ENCODE peak calls at places on chromosomes 1 and 21, in nine cellular contexts. S, O, M, A, T, U, W, N and X are unnamed samples.

GRCh38 chr1:241408170-241408569 is 51.2 kb upstream of the RGS7 start:
- DNase-seq in S (no peak), O (peak), M (peak), A (peak), T (peak), U (no peak), W (no peak), N (no peak), X (no peak)

GRCh38 chr1:168472244-168472643 is 71.6 kb downstream of the XCL2 start:
- DNase-seq in S (no peak), O (no peak), M (no peak), A (no peak), T (no peak), U (no peak), W (no peak), N (no peak), X (no peak)

GRCh38 chr1:161792740-161793139 is 26.6 kb downstream of the ATF6 start:
- DNase-seq in S (no peak), O (peak), M (peak), A (peak), T (peak), U (no peak), W (no peak), N (no peak), X (no peak)

GRCh38 chr1:10803971-10804820 is 7.8 kb upstream of the CASZ1 start:
- DNase-seq in S (no peak), O (no peak), M (no peak), A (no peak), T (no peak), U (peak), W (no peak), N (peak), X (no peak)

GRCh38 chr1:185652348-185652747 is 81.8 kb upstream of the HMCN1 start:
- DNase-seq in S (no peak), O (peak), M (peak), A (no peak), T (no peak), U (no peak), W (no peak), N (no peak), X (no peak)

GRCh38 chr1:160045653-160046052 is 13.9 kb upstream of the PIGM start:
- DNase-seq in S (no peak), O (no peak), M (no peak), A (no peak), T (no peak), U (no peak), W (no peak), N (no peak), X (no peak)

GRCh38 chr1:51541313-51542050 is 22.4 kb upstream of the EPS15 start:
- DNase-seq in S (no peak), O (peak), M (no peak), A (no peak), T (no peak), U (no peak), W (no peak), N (no peak), X (no peak)

GRCh38 chr21:45586289-45586858 is 44.1 kb upstream of the SLC19A1 start:
- DNase-seq in S (no peak), O (no peak), M (no peak), A (no peak), T (no peak), U (no peak), W (no peak), N (no peak), X (no peak)

GRCh38 chr1:22380024-22380785 is 71.4 kb upstream of the ZBTB40 start:
- DNase-seq in S (no peak), O (peak), M (peak), A (no peak), T (no peak), U (no peak), W (no peak), N (no peak), X (no peak)

GRCh38 chr1:19250629-19251304 is 557 bp downstream of the EMC1 start:
- DNase-seq in S (no peak), O (no peak), M (peak), A (no peak), T (peak), U (no peak), W (no peak), N (no peak), X (no peak)

GRCh38 chr1:19342077-19342775 is 30.1 kb downstream of the SLC66A1 start:
- DNase-seq in S (no peak), O (peak), M (no peak), A (no peak), T (no peak), U (no peak), W (no peak), N (no peak), X (no peak)

GRCh38 chr1:117794073-117794472 is 135.3 kb downstream of the GDAP2 start:
- DNase-seq in S (no peak), O (peak), M (no peak), A (peak), T (peak), U (no peak), W (no peak), N (no peak), X (no peak)

GRCh38 chr1:198679535-198680173 is 40.8 kb downstream of the PTPRC start:
- DNase-seq in S (no peak), O (no peak), M (no peak), A (no peak), T (no peak), U (no peak), W (no peak), N (peak), X (no peak)

GRCh38 chr1:198678901-198679329 is 40.1 kb downstream of the PTPRC start:
- DNase-seq in S (no peak), O (no peak), M (no peak), A (no peak), T (no peak), U (no peak), W (no peak), N (no peak), X (no peak)

GRCh38 chr1:198680174-198680871 is 41.5 kb downstream of the PTPRC start:
- DNase-seq in S (no peak), O (no peak), M (no peak), A (no peak), T (no peak), U (no peak), W (peak), N (no peak), X (no peak)

GRCh38 chr1:198677027-198677426 is 38.2 kb downstream of the PTPRC start:
- DNase-seq in S (no peak), O (no peak), M (no peak), A (no peak), T (no peak), U (no peak), W (no peak), N (no peak), X (no peak)

DNA sequence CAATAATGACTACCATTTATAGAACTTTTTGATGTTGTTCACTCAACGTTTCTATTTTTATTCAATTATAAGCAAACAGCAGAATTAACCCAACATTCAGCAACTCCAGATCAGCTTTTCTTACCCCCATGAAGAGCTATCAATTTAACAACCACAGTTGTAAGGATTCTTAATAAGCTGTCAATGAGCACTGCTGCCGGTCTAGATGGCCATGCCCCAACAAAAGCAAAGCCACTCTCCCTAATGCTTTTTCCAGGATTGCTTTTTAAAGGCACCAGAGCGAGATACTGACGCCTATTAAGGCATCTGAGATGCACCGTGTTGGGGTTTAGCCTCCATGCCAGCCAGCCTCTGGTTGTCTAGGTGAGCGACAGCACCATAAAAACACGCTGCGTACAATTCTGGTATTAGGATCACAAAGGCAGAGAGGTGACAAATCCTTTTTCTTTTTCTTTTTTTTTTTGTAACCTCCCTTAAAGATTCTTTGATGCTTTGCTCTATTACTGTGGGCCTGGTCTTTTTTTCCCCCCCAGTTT is 39.5 kb downstream of the PTPRC start:
- DNase-seq in S (no peak), O (no peak), M (no peak), A (no peak), T (no peak), U (no peak), W (no peak), N (no peak), X (no peak)
- H3K4me3 ChIP-seq in S (no peak), O (no peak), M (no peak), A (no peak), T (no peak), U (no peak), W (no peak), N (no peak), X (no peak)

DNA sequence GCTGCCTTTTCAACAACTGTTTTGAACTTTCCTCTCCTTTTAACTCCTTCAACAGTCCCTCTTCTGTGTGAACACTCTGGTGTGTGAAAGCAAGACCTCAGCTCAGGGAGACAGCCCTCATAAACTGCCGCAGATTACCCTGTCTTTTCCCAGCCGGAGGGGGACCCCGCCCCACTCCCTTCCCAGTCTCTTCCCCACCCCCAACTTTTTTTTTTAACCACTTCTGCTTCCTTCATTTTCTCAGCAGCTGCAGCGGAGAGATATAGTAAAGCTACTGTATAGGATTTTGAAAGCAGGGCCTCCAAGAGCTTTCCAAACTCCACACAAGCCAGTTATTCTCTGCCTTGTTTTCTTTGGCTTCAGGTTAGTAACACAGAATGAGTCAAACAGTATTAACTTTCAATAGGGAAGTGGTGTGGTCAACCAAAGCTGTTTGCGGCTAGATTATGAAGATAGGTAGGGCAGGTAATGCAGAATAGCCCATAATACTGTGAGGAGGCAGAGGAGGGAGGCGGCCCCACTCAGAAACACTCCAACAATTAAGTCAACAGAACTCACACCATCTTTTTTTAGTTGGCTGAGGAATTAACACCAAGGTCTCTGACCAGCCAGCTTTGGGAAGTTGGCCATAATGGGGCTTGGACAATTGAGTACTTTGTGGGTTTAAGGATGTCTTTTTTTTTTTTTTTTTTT is 176.9 kb downstream of the CLIC6 start:
- DNase-seq in S (no peak), O (peak), M (no peak), A (peak), T (peak), U (peak), W (no peak), N (no peak), X (no peak)
- H3K4me3 ChIP-seq in S (no peak), O (no peak), M (no peak), A (no peak), T (peak), U (no peak), W (no peak), N (no peak), X (no peak)

GRCh38 chr1:199489594-199489993 is 537.9 kb upstream of the NR5A2 start:
- DNase-seq in S (no peak), O (no peak), M (no peak), A (no peak), T (no peak), U (no peak), W (no peak), N (no peak), X (no peak)
- H3K4me3 ChIP-seq in S (no peak), O (no peak), M (no peak), A (no peak), T (no peak), U (no peak), W (no peak), N (no peak), X (no peak)

DNA sequence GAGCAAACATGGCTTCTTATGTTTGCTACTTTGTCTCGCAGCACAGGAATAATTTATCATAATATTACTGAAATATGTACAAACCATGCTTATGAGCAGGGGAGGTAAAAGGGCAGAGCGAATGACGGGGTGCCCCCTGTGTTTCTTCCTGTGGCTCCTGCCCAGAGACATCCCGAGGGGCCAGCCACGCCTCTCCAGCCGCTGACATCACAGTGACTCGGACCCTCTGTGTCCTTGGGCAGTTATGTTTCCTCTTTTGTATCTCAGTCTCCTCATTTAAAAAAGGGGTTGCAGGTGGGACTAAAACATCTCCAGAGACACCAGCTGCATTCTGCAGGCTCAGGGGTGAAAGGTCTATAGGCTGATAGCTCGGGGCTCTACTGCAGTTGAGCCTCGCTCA is 14.8 kb downstream of the A3GALT2 start:
- DNase-seq in S (no peak), O (no peak), M (no peak), A (no peak), T (no peak), U (no peak), W (no peak), N (peak), X (no peak)
- H3K4me3 ChIP-seq in S (no peak), O (no peak), M (no peak), A (no peak), T (no peak), U (no peak), W (no peak), N (no peak), X (no peak)